ENCODE peak calls at places on chromosomes 4 and X, in eight cellular contexts. W is AG09309; Z is activated naive CD4-positive, alpha-beta T cell treated with anti-CD3 and anti-CD28 coated beads for 36 hours; N is NCI-H2171 treated with DMSO at 0.1 percent for 48 hours; G is vagina; X is activated T-cell treated with anti-CD3 and anti-CD28 coated beads for 24 hours; Q is astrocyte of the spinal cord; T is AML-193. U is an unnamed sample.

GRCh38 chr4:128574706-128575105 is 234.8 kb upstream of the JADE1 start:
- DNase-seq in W (no peak), Z (peak), N (no peak), G (no peak), X (peak), Q (peak), T (peak), U (no peak)

GRCh38 chr4:141713771-141714445 is 77.5 kb downstream of the IL15 start:
- DNase-seq in W (peak), Z (no peak), N (no peak), G (no peak), X (no peak), Q (peak), T (no peak), U (no peak)

GRCh38 chr4:87073570-87074470 is 139.0 kb downstream of the AFF1 start:
- DNase-seq in W (no peak), Z (peak), N (peak), G (no peak), X (peak), Q (peak), T (no peak), U (no peak)

GRCh38 chr4:140309124-140309870 is 64.1 kb upstream of the SCOC start:
- DNase-seq in W (no peak), Z (peak), N (no peak), G (no peak), X (no peak), Q (peak), T (no peak), U (no peak)

GRCh38 chr4:83723609-83724008 is 187.7 kb downstream of the GPAT3 start:
- DNase-seq in W (no peak), Z (no peak), N (no peak), G (no peak), X (no peak), Q (no peak), T (peak), U (no peak)

GRCh38 chr4:24920008-24920407 is 7.2 kb upstream of the CCDC149 start:
- DNase-seq in W (no peak), Z (no peak), N (no peak), G (no peak), X (no peak), Q (no peak), T (no peak), U (no peak)

GRCh38 chr4:94540476-94540875 is 88.7 kb downstream of the PDLIM5 start:
- DNase-seq in W (no peak), Z (no peak), N (no peak), G (no peak), X (no peak), Q (no peak), T (no peak), U (no peak)

GRCh38 chrX:141220342-141221008 is 21.8 kb downstream of the SPANXC start:
- DNase-seq in W (peak), Z (no peak), N (no peak), G (no peak), X (no peak), Q (peak), T (no peak), U (no peak)

GRCh38 chr4:125313497-125313896 is 1.3 kb upstream of the FAT4 start:
- DNase-seq in W (peak), Z (peak), N (peak), G (no peak), X (no peak), Q (peak), T (peak), U (peak)

GRCh38 chr4:866761-867390 is 40.9 kb upstream of the CPLX1 start:
- DNase-seq in W (no peak), Z (no peak), N (no peak), G (no peak), X (no peak), Q (peak), T (no peak), U (no peak)

GRCh38 chr4:115596265-115597001 is 483.0 kb upstream of the NDST4 start:
- DNase-seq in W (no peak), Z (no peak), N (no peak), G (no peak), X (no peak), Q (no peak), T (no peak), U (no peak)

GRCh38 chrX:35622021-35622420 is 176.1 kb upstream of the MAGEB16 start:
- DNase-seq in W (no peak), Z (no peak), N (no peak), G (no peak), X (no peak), Q (no peak), T (no peak), U (no peak)

GRCh38 chrX:15202458-15203177 is 67.3 kb downstream of the ASB9 start:
- DNase-seq in W (peak), Z (no peak), N (no peak), G (no peak), X (no peak), Q (peak), T (no peak), U (no peak)

GRCh38 chrX:63529961-63530360 is 178.8 kb upstream of the SPIN4 start:
- DNase-seq in W (no peak), Z (no peak), N (no peak), G (no peak), X (no peak), Q (no peak), T (no peak), U (no peak)

GRCh38 chrX:112935029-112935428 is 94.4 kb upstream of the AMOT start:
- DNase-seq in W (no peak), Z (no peak), N (no peak), G (no peak), X (no peak), Q (no peak), T (no peak), U (no peak)

GRCh38 chr4:139878050-139878449 is 212.4 kb downstream of the MGST2 start:
- DNase-seq in W (no peak), Z (no peak), N (no peak), G (no peak), X (no peak), Q (no peak), T (no peak), U (no peak)

GRCh38 chrX:22674947-22675346 is 324.8 kb upstream of the DDX53 start:
- DNase-seq in W (no peak), Z (no peak), N (no peak), G (no peak), X (no peak), Q (no peak), T (no peak), U (no peak)

GRCh38 chrX:17488036-17488435 is 113.0 kb downstream of the NHS start:
- DNase-seq in W (no peak), Z (no peak), N (no peak), G (no peak), X (no peak), Q (no peak), T (no peak), U (no peak)

U was measured in DMS 273 treated with DMSO at 0.1 percent for 48 hours.